ENCODE peak calls at places on chromosomes 1 and 21, in ten cellular contexts. I is K562, N is transverse colon, R is endothelial cell of umbilical vein, P is vagina, S is GM12892, A is breast epithelium, Q is GM12891, V is HepG2, D is stomach. J is an unnamed sample.

GRCh38 chr1:34270181-34270580 is 93.5 kb downstream of the C1orf94 start:
- DNase-seq in I (no peak), N (no peak), R (no peak), P (no peak), S (no peak), A (no peak), Q (no peak), V (no peak), D (no peak), J (no peak)

GRCh38 chr1:228691926-228692325 is 43.4 kb upstream of the RHOU start:
- DNase-seq in I (peak), N (peak), R (peak), P (no peak), S (no peak), A (peak), Q (no peak), V (peak), D (peak), J (peak)

GRCh38 chr21:41294548-41295231 is 21.9 kb upstream of the FAM3B start:
- DNase-seq in I (no peak), N (no peak), R (no peak), P (no peak), S (no peak), A (no peak), Q (no peak), V (no peak), D (no peak), J (no peak)

GRCh38 chr1:166170075-166170474 is 3.3 kb upstream of the FAM78B start:
- DNase-seq in I (no peak), N (no peak), R (no peak), P (no peak), S (no peak), A (no peak), Q (no peak), V (no peak), D (no peak), J (no peak)

GRCh38 chr1:19750101-19750881 is 49.4 kb downstream of the TMCO4 start:
- DNase-seq in I (no peak), N (no peak), R (peak), P (no peak), S (no peak), A (no peak), Q (no peak), V (no peak), D (no peak), J (no peak)

GRCh38 chr1:234851450-234852438 is 241.8 kb upstream of the IRF2BP2 start:
- DNase-seq in I (no peak), N (no peak), R (peak), P (no peak), S (no peak), A (no peak), Q (no peak), V (no peak), D (no peak), J (no peak)

GRCh38 chr21:14901482-14901958 is 163.3 kb downstream of the NRIP1 start:
- DNase-seq in I (no peak), N (no peak), R (no peak), P (no peak), S (no peak), A (no peak), Q (no peak), V (no peak), D (no peak), J (no peak)

GRCh38 chr1:246600579-246600978 is 34.3 kb downstream of the CNST start:
- DNase-seq in I (no peak), N (no peak), R (no peak), P (no peak), S (no peak), A (no peak), Q (no peak), V (no peak), D (no peak), J (peak)

GRCh38 chr1:232954594-232955365 is 4.4 kb downstream of the NTPCR start:
- DNase-seq in I (no peak), N (no peak), R (peak), P (no peak), S (no peak), A (no peak), Q (no peak), V (no peak), D (no peak), J (no peak)

GRCh38 chr1:244027491-244027890 is 23.6 kb upstream of the ZBTB18 start:
- DNase-seq in I (no peak), N (no peak), R (no peak), P (no peak), S (no peak), A (no peak), Q (no peak), V (no peak), D (no peak), J (no peak)

GRCh38 chr1:4328402-4329071 is 325.9 kb upstream of the AJAP1 start:
- DNase-seq in I (peak), N (no peak), R (no peak), P (no peak), S (no peak), A (no peak), Q (no peak), V (no peak), D (no peak), J (no peak)

GRCh38 chr1:85579619-85580018 is 942 bp upstream of the CCN1 start:
- DNase-seq in I (no peak), N (no peak), R (peak), P (peak), S (no peak), A (peak), Q (no peak), V (no peak), D (no peak), J (no peak)

GRCh38 chr1:44780583-44781121 is 5.3 kb downstream of the RPS8 start:
- DNase-seq in I (no peak), N (no peak), R (no peak), P (no peak), S (no peak), A (no peak), Q (no peak), V (no peak), D (no peak), J (no peak)

GRCh38 chr1:164613176-164613575 is 54.2 kb downstream of the PBX1 start:
- DNase-seq in I (no peak), N (peak), R (no peak), P (no peak), S (no peak), A (no peak), Q (no peak), V (peak), D (peak), J (peak)

GRCh38 chr1:164609084-164609483 is 50.1 kb downstream of the PBX1 start:
- DNase-seq in I (no peak), N (no peak), R (no peak), P (no peak), S (no peak), A (no peak), Q (no peak), V (no peak), D (no peak), J (no peak)

GRCh38 chr1:164614316-164614715 is 55.3 kb downstream of the PBX1 start:
- DNase-seq in I (no peak), N (no peak), R (no peak), P (no peak), S (no peak), A (no peak), Q (no peak), V (no peak), D (no peak), J (no peak)

GRCh38 chr1:164610528-164611222 is 51.7 kb downstream of the PBX1 start:
- DNase-seq in I (no peak), N (no peak), R (no peak), P (no peak), S (no peak), A (no peak), Q (no peak), V (no peak), D (no peak), J (no peak)

DNA sequence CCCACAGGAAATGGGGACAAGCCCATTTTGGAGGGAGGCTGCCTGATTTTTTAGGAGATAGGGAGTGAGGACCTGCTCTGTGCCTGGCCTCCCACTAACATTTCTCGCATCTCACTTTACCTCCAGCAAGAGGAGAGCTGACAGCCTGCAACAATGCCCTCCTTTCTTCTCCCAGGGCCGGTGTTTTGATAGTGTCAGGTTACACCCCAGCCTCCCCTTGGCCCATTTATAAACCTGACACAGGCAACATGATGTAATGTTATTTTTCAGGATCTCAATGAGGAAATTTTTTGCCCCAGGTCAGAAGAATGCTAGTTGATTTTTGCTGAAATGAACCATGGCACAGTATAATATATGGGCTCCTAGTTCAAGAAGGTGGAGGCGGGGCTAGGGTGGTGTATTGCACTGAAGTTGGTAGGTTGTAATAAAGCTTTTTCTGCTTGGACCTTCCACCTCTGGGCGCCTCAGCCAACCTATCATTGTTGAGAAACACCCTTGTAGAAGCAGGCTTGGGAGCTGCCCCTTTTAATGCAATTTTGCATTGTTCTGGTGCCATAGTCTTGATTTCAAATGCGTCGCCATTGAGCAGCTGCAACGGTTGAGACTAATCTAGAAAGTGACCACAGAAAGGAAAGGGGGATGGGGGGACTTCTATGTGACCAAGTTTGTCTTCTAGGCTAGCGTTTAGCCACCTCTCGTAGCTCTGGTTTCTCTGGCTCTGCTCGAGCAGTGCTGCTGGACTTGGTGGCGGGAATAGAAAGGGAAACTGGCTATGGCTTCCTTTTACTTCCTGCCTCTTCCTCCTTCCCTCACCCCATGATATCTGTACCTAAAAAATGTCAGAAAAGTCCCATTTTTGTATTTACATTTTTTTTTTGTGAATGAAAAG is 53.0 kb downstream of the PBX1 start:
- DNase-seq in I (no peak), N (peak), R (peak), P (no peak), S (no peak), A (peak), Q (no peak), V (peak), D (peak), J (peak)
- TF ChIP-seq POLR2AphosphoS5 in I (no peak), N (no peak), R (no peak), P (no peak), S (no peak), A (no peak), Q (no peak), V (no peak), D (no peak), J (peak)

GRCh38 chr1:248825909-248826760 is at the start of gene SH3BP5L:
- DNase-seq in I (peak), N (peak), R (peak), P (peak), S (peak), A (peak), Q (peak), V (peak), D (peak), J (peak)
- TF ChIP-seq POLR2A in I (peak), N (peak), R (peak), P (no peak), S (peak), A (peak), Q (no peak), V (peak), D (no peak), J (peak)

GRCh38 chr1:211606914-211607751 is 28.2 kb upstream of the SLC30A1 start:
- DNase-seq in I (peak), N (peak), R (no peak), P (no peak), S (peak), A (no peak), Q (no peak), V (no peak), D (no peak), J (no peak)

GRCh38 chr1:211611818-211612217 is 32.9 kb upstream of the SLC30A1 start:
- DNase-seq in I (peak), N (no peak), R (no peak), P (no peak), S (no peak), A (no peak), Q (no peak), V (no peak), D (no peak), J (no peak)

GRCh38 chr1:211610779-211611556 is 32.0 kb upstream of the SLC30A1 start:
- DNase-seq in I (peak), N (no peak), R (no peak), P (no peak), S (no peak), A (no peak), Q (no peak), V (peak), D (no peak), J (no peak)

GRCh38 chr1:211607752-211608478 is 29.0 kb upstream of the SLC30A1 start:
- DNase-seq in I (no peak), N (no peak), R (no peak), P (no peak), S (no peak), A (no peak), Q (no peak), V (no peak), D (no peak), J (no peak)

DNA sequence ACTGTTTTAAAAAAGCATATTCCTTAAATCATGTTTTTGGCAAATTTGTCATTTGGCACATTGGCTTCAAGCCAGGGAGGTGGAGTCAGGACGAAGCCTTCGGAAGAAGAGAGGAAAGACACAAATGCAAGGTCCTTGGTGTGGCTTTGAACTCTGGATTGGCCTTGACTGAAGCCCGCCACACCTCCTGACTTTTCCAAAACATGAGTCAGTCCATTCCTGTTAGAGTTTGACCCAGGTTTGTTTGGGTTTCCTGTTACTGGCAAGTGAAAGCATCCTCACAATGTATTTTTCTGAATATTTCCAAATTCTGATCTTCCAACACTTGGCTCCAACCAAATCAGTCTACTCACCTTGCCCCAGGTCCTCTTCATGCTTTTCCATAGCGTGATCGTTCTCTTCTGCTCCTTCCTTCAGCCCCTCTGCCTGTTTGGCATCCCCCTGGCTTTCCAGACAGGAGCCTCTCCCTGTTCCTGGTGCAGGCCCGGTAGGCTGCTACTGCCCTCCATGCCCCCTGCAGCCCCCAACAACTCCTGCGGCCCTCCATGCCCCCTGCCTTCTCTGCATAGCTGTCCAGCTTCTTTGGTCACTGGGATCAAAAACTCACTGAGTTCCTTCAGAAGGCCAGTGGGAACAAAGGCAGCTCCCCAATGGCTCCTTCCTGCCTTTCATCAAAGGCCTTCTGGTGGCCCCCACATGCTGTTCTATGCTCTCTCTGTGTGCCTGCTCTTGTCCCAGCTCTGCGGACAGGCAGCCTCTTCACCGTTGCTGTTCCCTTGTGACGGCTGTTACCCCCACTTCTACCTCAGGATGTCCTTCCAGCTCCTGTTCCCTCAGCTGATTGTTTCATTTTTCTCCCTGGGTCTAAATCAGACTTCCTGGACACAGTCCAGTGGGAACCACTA is 30.4 kb upstream of the SLC30A1 start:
- DNase-seq in I (no peak), N (no peak), R (peak), P (no peak), S (no peak), A (no peak), Q (no peak), V (peak), D (no peak), J (no peak)
- TF ChIP-seq POLR2AphosphoS5 in I (no peak), N (no peak), R (no peak), P (no peak), S (no peak), A (no peak), Q (no peak), V (no peak), D (no peak), J (no peak)

GRCh38 chr1:158818991-158819405 is 12.2 kb upstream of the MNDA start:
- DNase-seq in I (peak), N (no peak), R (no peak), P (no peak), S (no peak), A (no peak), Q (no peak), V (no peak), D (no peak), J (no peak)
- TF ChIP-seq POLR2A in I (no peak), N (no peak), R (no peak), P (no peak), S (no peak), A (no peak), Q (no peak), V (no peak), D (no peak), J (no peak)

J was measured in prostate gland.